ENCODE peak calls at places on chromosomes 12 and 14, in six cellular contexts. One of them, this sample, is unnamed. For H3K9me3, the result is how much of the 10 kb centered on the place peaks cover.

GRCh38 chr14:64926398-64926995 is 12.2 kb downstream of the CHURC1 start:
- DNase-seq in body of pancreas: no peak
- DNase-seq in A549: no peak
- DNase-seq in WERI-Rb-1: no peak
- DNase-seq in spleen: no peak
- DNase-seq in uterus: no peak
- DNase-seq in this sample: no peak

GRCh38 chr14:61418749-61419148 is 97.4 kb downstream of the PRKCH start:
- DNase-seq in uterus: no peak
- DNase-seq in body of pancreas: no peak
- DNase-seq in spleen: no peak
- DNase-seq in A549: no peak
- DNase-seq in WERI-Rb-1: no peak
- DNase-seq in this sample: no peak

GRCh38 chr12:56234746-56235436 is 5.0 kb downstream of the SLC39A5 start:
- DNase-seq in A549: no peak
- DNase-seq in spleen: no peak
- DNase-seq in uterus: no peak
- DNase-seq in WERI-Rb-1: no peak
- DNase-seq in body of pancreas: no peak
- DNase-seq in this sample: no peak

GRCh38 chr12:58920956-58921861 is 905 bp upstream of the LRIG3 start:
- DNase-seq in body of pancreas: peak
- DNase-seq in spleen: no peak
- DNase-seq in A549: no peak
- DNase-seq in uterus: no peak
- DNase-seq in WERI-Rb-1: no peak
- DNase-seq in this sample: no peak

GRCh38 chr14:61584258-61584657 is 111.1 kb upstream of the HIF1A start:
- DNase-seq in body of pancreas: no peak
- DNase-seq in WERI-Rb-1: no peak
- DNase-seq in uterus: no peak
- DNase-seq in A549: no peak
- DNase-seq in spleen: no peak
- DNase-seq in this sample: no peak

GRCh38 chr14:61864329-61864898 is 102.2 kb downstream of the SNAPC1 start:
- DNase-seq in uterus: no peak
- DNase-seq in spleen: no peak
- DNase-seq in A549: no peak
- DNase-seq in body of pancreas: no peak
- DNase-seq in WERI-Rb-1: no peak
- DNase-seq in this sample: no peak

GRCh38 chr12:4145990-4146859 is 127.3 kb upstream of the CCND2 start:
- DNase-seq in spleen: no peak
- DNase-seq in A549: no peak
- DNase-seq in WERI-Rb-1: no peak
- DNase-seq in uterus: no peak
- DNase-seq in body of pancreas: no peak
- DNase-seq in this sample: no peak

GRCh38 chr14:67746927-67747326 is 45.2 kb downstream of the RDH12 start:
- DNase-seq in A549: no peak
- DNase-seq in body of pancreas: no peak
- DNase-seq in spleen: no peak
- DNase-seq in WERI-Rb-1: no peak
- DNase-seq in uterus: no peak
- DNase-seq in this sample: no peak

GRCh38 chr12:95349291-95349690 is 124.7 kb upstream of the METAP2 start:
- DNase-seq in uterus: no peak
- DNase-seq in A549: no peak
- DNase-seq in WERI-Rb-1: no peak
- DNase-seq in body of pancreas: no peak
- DNase-seq in spleen: no peak
- DNase-seq in this sample: no peak

GRCh38 chr14:76194327-76194726 is 42.6 kb downstream of the GPATCH2L start:
- DNase-seq in WERI-Rb-1: no peak
- DNase-seq in A549: no peak
- DNase-seq in spleen: no peak
- DNase-seq in uterus: no peak
- DNase-seq in body of pancreas: no peak
- DNase-seq in this sample: no peak

GRCh38 chr12:130787445-130788410 is 51.3 kb downstream of the STX2 start:
- DNase-seq in WERI-Rb-1: no peak
- DNase-seq in body of pancreas: no peak
- DNase-seq in uterus: no peak
- DNase-seq in A549: no peak
- DNase-seq in spleen: no peak
- DNase-seq in this sample: no peak

GRCh38 chr12:47066278-47067048 is 13.0 kb upstream of the PCED1B start:
- DNase-seq in body of pancreas: no peak
- DNase-seq in spleen: no peak
- DNase-seq in WERI-Rb-1: no peak
- DNase-seq in uterus: no peak
- DNase-seq in A549: no peak
- DNase-seq in this sample: no peak

GRCh38 chr14:68650403-68650994 is 142.4 kb downstream of the ZFP36L1 start:
- DNase-seq in uterus: no peak
- DNase-seq in spleen: no peak
- DNase-seq in A549: no peak
- DNase-seq in body of pancreas: no peak
- DNase-seq in WERI-Rb-1: no peak
- DNase-seq in this sample: no peak

GRCh38 chr12:106204312-106204711 is 43.5 kb downstream of the CKAP4 start:
- DNase-seq in A549: no peak
- DNase-seq in body of pancreas: no peak
- DNase-seq in WERI-Rb-1: no peak
- DNase-seq in spleen: no peak
- DNase-seq in uterus: no peak
- DNase-seq in this sample: no peak

GRCh38 chr12:65781681-65782269 is 42.5 kb upstream of the HMGA2 start:
- DNase-seq in spleen: no peak
- DNase-seq in A549: no peak
- DNase-seq in body of pancreas: no peak
- DNase-seq in uterus: no peak
- DNase-seq in WERI-Rb-1: no peak
- DNase-seq in this sample: no peak

GRCh38 chr12:48122065-48122834 is 3.1 kb downstream of the PFKM start:
- DNase-seq in A549: no peak
- DNase-seq in spleen: no peak
- DNase-seq in body of pancreas: no peak
- DNase-seq in uterus: no peak
- DNase-seq in WERI-Rb-1: no peak
- DNase-seq in this sample: no peak

GRCh38 chr12:48119078-48119833 is at the start of gene PFKM:
- DNase-seq in spleen: peak
- DNase-seq in uterus: peak
- DNase-seq in body of pancreas: peak
- DNase-seq in A549: peak
- DNase-seq in WERI-Rb-1: peak
- DNase-seq in this sample: peak

GRCh38 chr12:48121522-48121921 is 2.4 kb downstream of the PFKM start:
- DNase-seq in body of pancreas: no peak
- DNase-seq in A549: no peak
- DNase-seq in uterus: no peak
- DNase-seq in WERI-Rb-1: no peak
- DNase-seq in spleen: no peak
- DNase-seq in this sample: no peak

GRCh38 chr12:48118491-48118890 is 673 bp upstream of the PFKM start:
- DNase-seq in body of pancreas: no peak
- DNase-seq in WERI-Rb-1: no peak
- DNase-seq in A549: no peak
- DNase-seq in spleen: no peak
- DNase-seq in uterus: no peak
- DNase-seq in this sample: no peak

GRCh38 chr12:48119834-48120195 is 651 bp downstream of the PFKM start:
- DNase-seq in body of pancreas: no peak
- DNase-seq in spleen: no peak
- DNase-seq in A549: no peak
- DNase-seq in WERI-Rb-1: no peak
- DNase-seq in uterus: no peak
- DNase-seq in this sample: no peak
- H3K27ac ChIP-seq in body of pancreas: no peak
- H3K27ac ChIP-seq in spleen: peak
- H3K27ac ChIP-seq in A549: peak
- H3K27ac ChIP-seq in WERI-Rb-1: no peak
- H3K27ac ChIP-seq in uterus: peak
- H3K27ac ChIP-seq in this sample: peak

DNA sequence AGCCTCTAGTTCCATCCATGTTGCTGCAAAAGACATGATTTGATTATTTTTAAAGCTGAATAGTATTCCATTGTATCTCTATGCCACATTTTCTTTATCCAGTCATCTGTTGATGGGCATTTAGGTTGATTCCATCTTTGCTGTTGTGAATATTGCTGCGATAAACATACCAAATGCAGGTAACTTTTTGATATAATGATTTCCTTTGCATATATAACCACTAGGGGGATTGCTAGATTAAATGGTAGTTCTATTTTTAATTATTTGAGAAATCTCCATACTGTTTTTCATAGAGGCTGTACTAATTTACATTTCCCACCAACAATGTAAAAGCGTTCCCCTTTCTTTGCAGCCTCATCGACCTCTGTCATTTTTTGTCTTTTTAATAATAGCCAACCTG is 342.5 kb downstream of the MDGA2 start:
- DNase-seq in body of pancreas: no peak
- DNase-seq in WERI-Rb-1: no peak
- DNase-seq in uterus: no peak
- DNase-seq in spleen: no peak
- DNase-seq in A549: no peak
- DNase-seq in this sample: no peak
- TF ChIP-seq CTCF in body of pancreas: no peak
- TF ChIP-seq CTCF in WERI-Rb-1: no peak
- TF ChIP-seq CTCF in uterus: no peak
- TF ChIP-seq CTCF in spleen: no peak
- TF ChIP-seq CTCF in A549: no peak
- TF ChIP-seq CTCF in this sample: peak

DNA sequence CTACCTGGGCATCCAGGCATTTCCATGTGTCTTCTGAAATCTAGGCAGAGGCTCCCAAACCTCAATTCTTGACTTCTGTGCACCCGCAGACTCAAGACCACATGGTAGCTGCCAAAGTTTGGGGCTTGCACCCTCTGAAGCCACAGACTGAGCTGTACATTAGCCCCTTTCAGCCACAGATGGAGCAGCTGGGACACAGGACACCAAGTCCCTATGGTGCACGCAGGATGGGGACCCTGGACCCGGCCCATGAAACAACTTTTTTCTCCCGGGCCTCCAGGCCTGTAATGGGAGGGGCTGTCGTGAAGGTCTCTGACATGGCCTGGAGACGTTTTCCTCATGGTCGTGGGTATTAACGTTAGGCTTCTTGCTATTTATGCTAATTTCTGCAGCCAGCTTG is 330.0 kb downstream of the RERGL start:
- DNase-seq in body of pancreas: no peak
- DNase-seq in spleen: no peak
- DNase-seq in WERI-Rb-1: no peak
- DNase-seq in uterus: no peak
- DNase-seq in A549: no peak
- DNase-seq in this sample: no peak
- H3K9me3 ChIP-seq in body of pancreas: under half
- H3K9me3 ChIP-seq in spleen: under half
- H3K9me3 ChIP-seq in WERI-Rb-1: under half
- H3K9me3 ChIP-seq in uterus: under half
- H3K9me3 ChIP-seq in A549: under half
- H3K9me3 ChIP-seq in this sample: under half

GRCh38 chr12:111424793-111425251 is 19.1 kb downstream of the SH2B3 start:
- DNase-seq in body of pancreas: no peak
- DNase-seq in spleen: no peak
- DNase-seq in uterus: no peak
- DNase-seq in WERI-Rb-1: no peak
- DNase-seq in A549: no peak
- DNase-seq in this sample: no peak
- H3K27ac ChIP-seq in body of pancreas: no peak
- H3K27ac ChIP-seq in spleen: peak
- H3K27ac ChIP-seq in uterus: no peak
- H3K27ac ChIP-seq in WERI-Rb-1: no peak
- H3K27ac ChIP-seq in A549: no peak
- H3K27ac ChIP-seq in this sample: peak

GRCh38 chr12:116693259-116694227 is 44.3 kb downstream of the SPRING1 start:
- DNase-seq in uterus: no peak
- DNase-seq in WERI-Rb-1: no peak
- DNase-seq in spleen: no peak
- DNase-seq in A549: no peak
- DNase-seq in body of pancreas: peak
- DNase-seq in this sample: no peak
- TF ChIP-seq CTCF in uterus: no peak
- TF ChIP-seq CTCF in WERI-Rb-1: no peak
- TF ChIP-seq CTCF in spleen: no peak
- TF ChIP-seq CTCF in A549: no peak
- TF ChIP-seq CTCF in body of pancreas: no peak
- TF ChIP-seq CTCF in this sample: no peak

GRCh38 chr12:126389215-126389841 is 1324.1 kb downstream of the AACS start:
- DNase-seq in WERI-Rb-1: no peak
- DNase-seq in uterus: no peak
- DNase-seq in body of pancreas: no peak
- DNase-seq in spleen: no peak
- DNase-seq in A549: no peak
- DNase-seq in this sample: no peak
- H3K9me3 ChIP-seq in WERI-Rb-1: under half
- H3K9me3 ChIP-seq in uterus: under half
- H3K9me3 ChIP-seq in body of pancreas: under half
- H3K9me3 ChIP-seq in spleen: under half
- H3K9me3 ChIP-seq in A549: under half
- H3K9me3 ChIP-seq in this sample: under half

DNA sequence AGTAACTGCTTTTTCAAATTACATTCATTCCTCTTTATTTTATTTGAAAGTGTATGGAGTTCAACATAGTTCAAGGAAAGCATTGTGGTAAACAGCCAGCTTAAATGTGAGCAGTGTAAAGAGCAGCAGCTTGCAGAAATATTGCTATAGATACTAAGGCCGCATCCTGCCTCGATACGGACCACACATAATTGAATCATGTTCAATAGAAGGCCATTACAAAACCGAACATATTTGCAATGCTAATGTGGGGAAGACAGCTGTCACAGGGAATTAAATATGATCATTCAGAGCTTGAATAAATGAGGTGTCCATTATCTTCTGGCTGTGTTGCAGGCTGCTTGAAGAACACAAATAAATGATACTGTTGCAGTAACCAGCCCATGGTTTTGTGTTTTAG is 173.1 kb downstream of the BRMS1L start:
- DNase-seq in body of pancreas: no peak
- DNase-seq in A549: no peak
- DNase-seq in WERI-Rb-1: no peak
- DNase-seq in uterus: no peak
- DNase-seq in spleen: no peak
- DNase-seq in this sample: no peak
- H3K27ac ChIP-seq in body of pancreas: no peak
- H3K27ac ChIP-seq in A549: no peak
- H3K27ac ChIP-seq in WERI-Rb-1: no peak
- H3K27ac ChIP-seq in uterus: no peak
- H3K27ac ChIP-seq in spleen: no peak
- H3K27ac ChIP-seq in this sample: no peak